ENCODE peak calls at places on chromosomes 6 and 20, in seven cellular contexts. One of them, this sample, is unnamed.

GRCh38 chr6:167153523-167153959 is 4.2 kb downstream of the GPR31 start:
- DNase-seq in hepatocyte: no peak
- DNase-seq in heart left ventricle: no peak
- DNase-seq in lower leg skin: no peak
- DNase-seq in endodermal cell: no peak
- DNase-seq in kidney epithelial cell: no peak
- DNase-seq in fibroblast of pulmonary artery: peak
- DNase-seq in this sample: no peak

GRCh38 chr6:70985151-70985550 is 28.3 kb upstream of the B3GAT2 start:
- DNase-seq in endodermal cell: no peak
- DNase-seq in kidney epithelial cell: no peak
- DNase-seq in hepatocyte: no peak
- DNase-seq in fibroblast of pulmonary artery: no peak
- DNase-seq in lower leg skin: no peak
- DNase-seq in heart left ventricle: no peak
- DNase-seq in this sample: no peak

GRCh38 chr20:48530957-48531356 is 296.8 kb downstream of the PREX1 start:
- DNase-seq in fibroblast of pulmonary artery: no peak
- DNase-seq in hepatocyte: no peak
- DNase-seq in endodermal cell: no peak
- DNase-seq in lower leg skin: no peak
- DNase-seq in kidney epithelial cell: no peak
- DNase-seq in heart left ventricle: no peak
- DNase-seq in this sample: no peak

GRCh38 chr6:54283877-54284860 is 24.1 kb upstream of the TINAG start:
- DNase-seq in heart left ventricle: no peak
- DNase-seq in lower leg skin: no peak
- DNase-seq in endodermal cell: no peak
- DNase-seq in fibroblast of pulmonary artery: no peak
- DNase-seq in hepatocyte: peak
- DNase-seq in kidney epithelial cell: peak
- DNase-seq in this sample: no peak

GRCh38 chr20:47647994-47648393 is 137.3 kb downstream of the SULF2 start:
- DNase-seq in endodermal cell: no peak
- DNase-seq in kidney epithelial cell: no peak
- DNase-seq in lower leg skin: no peak
- DNase-seq in heart left ventricle: no peak
- DNase-seq in fibroblast of pulmonary artery: no peak
- DNase-seq in hepatocyte: no peak
- DNase-seq in this sample: no peak

GRCh38 chr20:33814238-33814712 is 3.1 kb downstream of the CHMP4B start:
- DNase-seq in lower leg skin: no peak
- DNase-seq in kidney epithelial cell: no peak
- DNase-seq in hepatocyte: no peak
- DNase-seq in fibroblast of pulmonary artery: no peak
- DNase-seq in heart left ventricle: no peak
- DNase-seq in endodermal cell: no peak
- DNase-seq in this sample: no peak

GRCh38 chr20:63074182-63074581 is 67.4 kb upstream of the BHLHE23 start:
- DNase-seq in fibroblast of pulmonary artery: no peak
- DNase-seq in endodermal cell: no peak
- DNase-seq in lower leg skin: no peak
- DNase-seq in hepatocyte: no peak
- DNase-seq in kidney epithelial cell: no peak
- DNase-seq in heart left ventricle: no peak
- DNase-seq in this sample: no peak

GRCh38 chr6:159254186-159254585 is 85.0 kb downstream of the FNDC1 start:
- DNase-seq in heart left ventricle: no peak
- DNase-seq in hepatocyte: no peak
- DNase-seq in lower leg skin: no peak
- DNase-seq in endodermal cell: no peak
- DNase-seq in fibroblast of pulmonary artery: no peak
- DNase-seq in kidney epithelial cell: no peak
- DNase-seq in this sample: no peak

GRCh38 chr20:63736893-63737689 is 627 bp downstream of the LIME1 start:
- DNase-seq in lower leg skin: no peak
- DNase-seq in heart left ventricle: peak
- DNase-seq in kidney epithelial cell: no peak
- DNase-seq in endodermal cell: peak
- DNase-seq in fibroblast of pulmonary artery: no peak
- DNase-seq in hepatocyte: peak
- DNase-seq in this sample: no peak

GRCh38 chr6:114342826-114343781 is at the start of gene HS3ST5:
- DNase-seq in hepatocyte: peak
- DNase-seq in fibroblast of pulmonary artery: peak
- DNase-seq in heart left ventricle: peak
- DNase-seq in lower leg skin: no peak
- DNase-seq in endodermal cell: peak
- DNase-seq in kidney epithelial cell: no peak
- DNase-seq in this sample: peak

GRCh38 chr6:45924763-45925342 is 90.8 kb downstream of the CLIC5 start:
- DNase-seq in kidney epithelial cell: no peak
- DNase-seq in endodermal cell: no peak
- DNase-seq in heart left ventricle: no peak
- DNase-seq in hepatocyte: no peak
- DNase-seq in fibroblast of pulmonary artery: no peak
- DNase-seq in lower leg skin: no peak
- DNase-seq in this sample: no peak

GRCh38 chr20:45821942-45822341 is 5.2 kb downstream of the TNNC2 start:
- DNase-seq in kidney epithelial cell: no peak
- DNase-seq in lower leg skin: no peak
- DNase-seq in hepatocyte: no peak
- DNase-seq in fibroblast of pulmonary artery: no peak
- DNase-seq in endodermal cell: no peak
- DNase-seq in heart left ventricle: no peak
- DNase-seq in this sample: no peak

GRCh38 chr6:35603326-35604202 is 85.2 kb downstream of the FKBP5 start:
- DNase-seq in fibroblast of pulmonary artery: no peak
- DNase-seq in kidney epithelial cell: no peak
- DNase-seq in lower leg skin: no peak
- DNase-seq in hepatocyte: no peak
- DNase-seq in heart left ventricle: no peak
- DNase-seq in endodermal cell: no peak
- DNase-seq in this sample: no peak

GRCh38 chr6:44666324-44666723 is 278.8 kb downstream of the CDC5L start:
- DNase-seq in kidney epithelial cell: no peak
- DNase-seq in fibroblast of pulmonary artery: no peak
- DNase-seq in hepatocyte: no peak
- DNase-seq in endodermal cell: no peak
- DNase-seq in lower leg skin: no peak
- DNase-seq in heart left ventricle: no peak
- DNase-seq in this sample: no peak

GRCh38 chr6:89058627-89059026 is 21.9 kb upstream of the PNRC1 start:
- DNase-seq in heart left ventricle: no peak
- DNase-seq in fibroblast of pulmonary artery: no peak
- DNase-seq in lower leg skin: no peak
- DNase-seq in kidney epithelial cell: no peak
- DNase-seq in hepatocyte: no peak
- DNase-seq in endodermal cell: no peak
- DNase-seq in this sample: no peak

GRCh38 chr20:51562334-51563140 is 20.0 kb upstream of the NFATC2 start:
- DNase-seq in endodermal cell: peak
- DNase-seq in lower leg skin: peak
- DNase-seq in kidney epithelial cell: peak
- DNase-seq in heart left ventricle: peak
- DNase-seq in fibroblast of pulmonary artery: peak
- DNase-seq in hepatocyte: peak
- DNase-seq in this sample: peak

GRCh38 chr6:53240763-53241162 is 92.1 kb upstream of the GCM1 start:
- DNase-seq in heart left ventricle: no peak
- DNase-seq in hepatocyte: no peak
- DNase-seq in lower leg skin: no peak
- DNase-seq in kidney epithelial cell: no peak
- DNase-seq in fibroblast of pulmonary artery: no peak
- DNase-seq in endodermal cell: no peak
- DNase-seq in this sample: no peak

GRCh38 chr20:51321343-51322163 is 221.0 kb downstream of the NFATC2 start:
- DNase-seq in endodermal cell: peak
- DNase-seq in lower leg skin: no peak
- DNase-seq in hepatocyte: no peak
- DNase-seq in heart left ventricle: no peak
- DNase-seq in kidney epithelial cell: no peak
- DNase-seq in fibroblast of pulmonary artery: no peak
- DNase-seq in this sample: no peak

GRCh38 chr20:44642203-44643153 is 9.0 kb downstream of the ADA start:
- DNase-seq in heart left ventricle: peak
- DNase-seq in lower leg skin: peak
- DNase-seq in fibroblast of pulmonary artery: peak
- DNase-seq in hepatocyte: peak
- DNase-seq in endodermal cell: peak
- DNase-seq in kidney epithelial cell: peak
- DNase-seq in this sample: peak
- TF ChIP-seq CTCF in heart left ventricle: no peak
- TF ChIP-seq CTCF in lower leg skin: no peak
- TF ChIP-seq CTCF in fibroblast of pulmonary artery: no peak
- TF ChIP-seq CTCF in hepatocyte: peak
- TF ChIP-seq CTCF in endodermal cell: peak
- TF ChIP-seq CTCF in kidney epithelial cell: no peak
- TF ChIP-seq CTCF in this sample: no peak

DNA sequence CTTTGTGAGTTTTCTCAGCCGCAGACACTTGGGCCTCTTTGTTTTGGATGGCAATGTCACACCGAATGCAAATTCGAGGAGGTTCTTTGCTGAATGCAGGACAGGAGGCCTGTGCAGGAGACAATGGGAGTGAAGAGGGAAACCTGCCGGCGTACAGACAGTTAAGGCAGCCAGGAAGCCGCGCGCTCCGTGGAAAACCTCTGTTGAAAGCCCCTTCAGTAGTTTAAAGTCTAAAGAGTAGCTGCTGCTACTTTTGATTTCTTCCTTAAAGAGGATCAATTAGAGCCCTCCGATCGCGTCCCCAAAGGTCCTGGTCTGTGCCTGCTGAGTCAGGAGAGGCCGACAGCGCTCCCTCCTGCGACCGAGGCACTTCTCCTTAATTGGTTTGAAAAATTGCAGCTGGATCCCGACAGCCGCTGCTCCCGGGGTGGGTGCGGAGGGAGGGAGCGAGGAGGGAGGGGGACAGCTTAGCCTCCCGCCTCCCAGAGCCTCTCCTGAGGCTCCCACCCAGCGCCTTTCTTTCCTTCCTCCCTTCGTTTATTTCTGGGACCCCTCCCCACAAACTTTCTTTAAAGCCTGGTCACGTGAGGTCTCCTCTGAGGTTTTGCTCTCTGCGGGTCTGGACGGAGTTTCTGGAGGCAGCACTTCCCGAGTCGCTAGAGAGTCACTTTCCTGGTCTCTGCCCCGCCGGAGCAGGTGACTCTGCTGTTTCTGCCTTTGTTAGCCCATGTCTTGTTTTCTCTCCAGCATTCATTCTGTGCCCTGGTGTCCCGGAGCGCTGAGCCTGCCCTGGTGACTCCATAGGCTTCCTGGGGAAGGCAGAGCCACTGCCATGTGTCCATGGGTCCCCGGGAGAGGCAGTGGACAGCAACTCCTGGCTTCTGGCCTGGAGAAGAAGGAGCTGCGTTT is 22.3 kb upstream of the RPP40 start:
- DNase-seq in lower leg skin: no peak
- DNase-seq in hepatocyte: peak
- DNase-seq in kidney epithelial cell: peak
- DNase-seq in heart left ventricle: peak
- DNase-seq in endodermal cell: peak
- DNase-seq in fibroblast of pulmonary artery: peak
- DNase-seq in this sample: peak
- TF ChIP-seq CTCF in lower leg skin: no peak
- TF ChIP-seq CTCF in hepatocyte: peak
- TF ChIP-seq CTCF in kidney epithelial cell: peak
- TF ChIP-seq CTCF in heart left ventricle: no peak
- TF ChIP-seq CTCF in endodermal cell: peak
- TF ChIP-seq CTCF in fibroblast of pulmonary artery: peak
- TF ChIP-seq CTCF in this sample: peak

GRCh38 chr20:35561268-35561667 is 19.4 kb downstream of the ERGIC3 start:
- DNase-seq in fibroblast of pulmonary artery: peak
- DNase-seq in endodermal cell: peak
- DNase-seq in hepatocyte: peak
- DNase-seq in lower leg skin: no peak
- DNase-seq in kidney epithelial cell: peak
- DNase-seq in heart left ventricle: no peak
- DNase-seq in this sample: peak
- TF ChIP-seq CTCF in fibroblast of pulmonary artery: peak
- TF ChIP-seq CTCF in endodermal cell: peak
- TF ChIP-seq CTCF in hepatocyte: peak
- TF ChIP-seq CTCF in lower leg skin: no peak
- TF ChIP-seq CTCF in kidney epithelial cell: peak
- TF ChIP-seq CTCF in heart left ventricle: peak
- TF ChIP-seq CTCF in this sample: peak

GRCh38 chr20:23058240-23058639 is 8.8 kb upstream of the THBD start:
- DNase-seq in endodermal cell: no peak
- DNase-seq in kidney epithelial cell: no peak
- DNase-seq in fibroblast of pulmonary artery: no peak
- DNase-seq in heart left ventricle: no peak
- DNase-seq in hepatocyte: no peak
- DNase-seq in lower leg skin: no peak
- DNase-seq in this sample: no peak
- TF ChIP-seq CTCF in endodermal cell: peak
- TF ChIP-seq CTCF in kidney epithelial cell: peak
- TF ChIP-seq CTCF in fibroblast of pulmonary artery: peak
- TF ChIP-seq CTCF in heart left ventricle: no peak
- TF ChIP-seq CTCF in hepatocyte: no peak
- TF ChIP-seq CTCF in lower leg skin: no peak
- TF ChIP-seq CTCF in this sample: no peak

DNA sequence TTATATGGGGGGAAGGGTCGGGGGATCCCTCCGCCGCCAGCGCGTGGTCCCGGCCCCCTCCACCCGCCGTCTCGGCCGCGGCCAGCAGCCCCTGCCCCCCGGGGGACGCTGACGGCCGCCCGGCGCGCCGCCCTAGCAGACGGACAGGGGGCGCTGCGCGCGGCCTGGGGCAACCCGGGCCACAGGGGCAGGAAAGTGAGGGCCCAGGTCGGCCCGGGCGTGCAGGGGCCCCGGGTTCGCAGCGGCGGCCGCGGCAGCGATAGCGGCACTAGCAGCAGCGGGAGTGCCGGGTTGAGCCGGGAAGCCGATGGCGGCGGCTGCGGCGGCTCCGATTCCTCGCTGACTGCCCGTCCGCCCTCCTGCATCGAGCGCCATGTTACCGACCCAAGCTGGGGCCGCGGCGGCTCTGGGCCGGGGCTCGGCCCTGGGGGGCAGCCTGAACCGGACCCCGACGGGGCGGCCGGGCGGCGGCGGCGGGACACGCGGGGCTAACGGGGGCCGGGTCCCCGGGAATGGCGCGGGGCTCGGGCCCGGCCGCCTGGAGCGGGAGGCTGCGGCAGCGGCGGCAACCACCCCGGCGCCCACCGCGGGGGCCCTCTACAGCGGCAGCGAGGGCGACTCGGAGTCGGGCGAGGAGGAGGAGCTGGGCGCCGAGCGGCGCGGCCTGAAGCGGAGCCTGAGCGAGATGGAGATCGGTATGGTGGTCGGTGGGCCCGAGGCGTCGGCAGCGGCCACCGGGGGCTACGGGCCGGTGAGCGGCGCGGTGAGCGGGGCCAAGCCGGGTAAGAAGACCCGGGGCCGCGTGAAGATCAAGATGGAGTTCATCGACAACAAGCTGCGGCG is 436 bp downstream of the SRF start:
- DNase-seq in kidney epithelial cell: no peak
- DNase-seq in lower leg skin: no peak
- DNase-seq in heart left ventricle: no peak
- DNase-seq in endodermal cell: no peak
- DNase-seq in fibroblast of pulmonary artery: no peak
- DNase-seq in hepatocyte: peak
- DNase-seq in this sample: peak
- TF ChIP-seq CTCF in kidney epithelial cell: no peak
- TF ChIP-seq CTCF in lower leg skin: no peak
- TF ChIP-seq CTCF in heart left ventricle: peak
- TF ChIP-seq CTCF in endodermal cell: peak
- TF ChIP-seq CTCF in fibroblast of pulmonary artery: peak
- TF ChIP-seq CTCF in hepatocyte: peak
- TF ChIP-seq CTCF in this sample: peak

This sample was measured in neural progenitor cell.